ENCODE peak calls at places on chromosomes 6 and 20, in seven cellular contexts. A, L, P, E, W, M and N are unnamed samples.

GRCh38 chr6:133240511-133241087 is 558 bp upstream of the EYA4 start:
- DNase-seq in A (peak; percentile 21), L (peak; percentile 4), P (no peak), E (no peak), W (no peak), M (peak; percentile 75), N (no peak)

GRCh38 chr6:166005846-166006592 is 161.6 kb downstream of the TBXT start:
- DNase-seq in A (peak; percentile 74), L (peak; percentile 87), P (peak; percentile 32), E (no peak), W (peak; percentile 85), M (peak; percentile 94), N (peak; percentile 46)

GRCh38 chr6:78611886-78612480 is 255.4 kb upstream of the IRAK1BP1 start:
- DNase-seq in A (no peak), L (no peak), P (no peak), E (no peak), W (no peak), M (no peak), N (no peak)

GRCh38 chr6:137497722-137498463 is 3.7 kb upstream of the OLIG3 start:
- DNase-seq in A (no peak), L (no peak), P (no peak), E (no peak), W (no peak), M (no peak), N (peak; percentile 36)

GRCh38 chr6:23394699-23395098 is 731.3 kb upstream of the NRSN1 start:
- DNase-seq in A (no peak), L (no peak), P (no peak), E (no peak), W (no peak), M (peak; percentile 40), N (no peak)

GRCh38 chr6:14083262-14083661 is 34.3 kb upstream of the CD83 start:
- DNase-seq in A (no peak), L (no peak), P (no peak), E (no peak), W (no peak), M (no peak), N (no peak)

GRCh38 chr6:53154794-53155193 is 6.2 kb upstream of the GCM1 start:
- DNase-seq in A (no peak), L (no peak), P (no peak), E (no peak), W (no peak), M (no peak), N (no peak)

GRCh38 chr6:83183082-83183828 is 9.8 kb downstream of the PGM3 start:
- DNase-seq in A (peak; percentile 65), L (peak; percentile 96), P (no peak), E (peak; percentile 47), W (no peak), M (peak; percentile 98), N (no peak)

GRCh38 chr6:73691512-73691911 is 4.5 kb upstream of the CD109 start:
- DNase-seq in A (no peak), L (peak; percentile 26), P (no peak), E (no peak), W (no peak), M (peak; percentile 55), N (no peak)

GRCh38 chr6:1423578-1423977 is 34.2 kb downstream of the FOXF2 start:
- DNase-seq in A (no peak), L (no peak), P (no peak), E (no peak), W (no peak), M (no peak), N (no peak)

GRCh38 chr6:116253505-116254296 is at the start of gene TSPYL4:
- DNase-seq in A (peak; percentile 96), L (peak; percentile 97), P (peak; percentile 96), E (peak; percentile 91), W (peak; percentile 96), M (peak; percentile 97), N (peak; percentile 93)

GRCh38 chr6:114096553-114097172 is 125.7 kb upstream of the HDAC2 start:
- DNase-seq in A (peak; percentile 77), L (no peak), P (no peak), E (no peak), W (no peak), M (peak; percentile 28), N (no peak)

GRCh38 chr6:165746331-165746730 is 83.3 kb upstream of the PDE10A start:
- DNase-seq in A (no peak), L (no peak), P (no peak), E (no peak), W (no peak), M (no peak), N (no peak)

GRCh38 chr6:87244380-87244779 is 78.0 kb upstream of the SMIM8 start:
- DNase-seq in A (peak; percentile 20), L (no peak), P (no peak), E (no peak), W (no peak), M (peak; percentile 19), N (no peak)

GRCh38 chr6:142406131-142406530 is 104.3 kb downstream of the ADGRG6 start:
- DNase-seq in A (no peak), L (no peak), P (no peak), E (no peak), W (no peak), M (no peak), N (peak; percentile 27)

GRCh38 chr6:160431791-160432404 is 83.7 kb downstream of the SLC22A3 start:
- DNase-seq in A (peak; percentile 41), L (peak; percentile 30), P (no peak), E (no peak), W (no peak), M (no peak), N (no peak)

GRCh38 chr6:158703121-158703839 is 53.4 kb downstream of the SYTL3 start:
- DNase-seq in A (no peak), L (no peak), P (no peak), E (no peak), W (no peak), M (no peak), N (no peak)

GRCh38 chr20:49677777-49678758 is 35.6 kb downstream of the B4GALT5 start:
- DNase-seq in A (no peak), L (no peak), P (no peak), E (no peak), W (no peak), M (no peak), N (no peak)

GRCh38 chr6:152356659-152357058 is 280.5 kb downstream of the SYNE1 start:
- DNase-seq in A (peak; percentile 32), L (no peak), P (no peak), E (no peak), W (no peak), M (peak; percentile 47), N (no peak)

GRCh38 chr20:35465976-35466375 is 10.6 kb downstream of the CEP250 start:
- DNase-seq in A (no peak), L (no peak), P (no peak), E (no peak), W (peak; percentile 68), M (no peak), N (no peak)

GRCh38 chr6:136344420-136344819 is 54.8 kb upstream of the BCLAF1 start:
- DNase-seq in A (no peak), L (peak; percentile 73), P (no peak), E (peak; percentile 55), W (no peak), M (peak; percentile 86), N (no peak)

GRCh38 chr6:87274660-87275273 is 47.6 kb upstream of the SMIM8 start:
- DNase-seq in A (peak; percentile 18), L (peak; percentile 78), P (no peak), E (peak; percentile 51), W (no peak), M (peak; percentile 82), N (no peak)

GRCh38 chr6:21565431-21565830 is 28.1 kb upstream of the SOX4 start:
- DNase-seq in A (no peak), L (no peak), P (no peak), E (no peak), W (no peak), M (no peak), N (no peak)
- TF ChIP-seq CTCF in A (no peak), L (no peak), P (no peak), E (no peak), W (no peak), M (no peak), N (no peak)

DNA sequence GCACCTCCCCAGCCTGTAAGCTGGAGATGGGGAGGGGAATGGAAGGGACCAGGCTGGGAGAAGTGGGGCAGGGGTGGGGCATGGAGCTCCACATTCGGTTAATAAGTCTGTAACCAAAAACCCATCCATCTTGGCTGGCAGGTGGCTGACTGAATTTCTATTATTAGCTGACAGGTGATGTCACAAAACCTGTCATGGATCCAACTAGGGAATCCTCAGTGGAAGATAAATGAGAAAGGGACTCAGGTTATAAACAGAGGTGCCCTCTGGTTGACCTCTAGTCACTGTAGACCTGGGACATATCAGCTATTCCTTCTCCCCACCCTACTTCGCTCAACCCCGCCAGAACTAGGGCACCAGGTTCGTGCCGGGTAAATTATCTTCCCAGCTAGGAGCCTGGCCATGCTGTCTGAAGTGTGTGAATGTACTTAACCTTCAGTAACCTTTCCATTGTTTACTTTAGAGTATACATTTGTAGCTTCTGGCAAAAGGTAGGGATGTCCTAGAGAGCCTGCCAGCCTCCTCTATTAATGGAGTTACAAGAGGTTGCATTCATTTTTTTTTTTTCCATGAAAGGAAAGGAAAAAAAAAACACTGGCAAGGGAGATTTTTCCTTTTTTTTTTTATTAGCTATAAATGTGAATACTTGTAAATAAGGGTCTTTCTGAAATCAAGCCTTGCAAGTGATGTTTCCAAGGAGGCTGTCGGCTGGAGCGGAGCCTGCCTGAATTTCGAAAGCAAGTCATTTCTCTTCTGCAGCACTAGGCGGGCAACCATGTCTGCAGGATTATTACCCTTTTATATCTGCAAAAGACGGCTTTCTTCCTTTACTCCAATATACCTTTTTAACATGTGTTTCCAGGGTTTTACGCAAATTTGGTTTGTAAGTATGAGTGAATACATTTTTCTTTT is 135.9 kb downstream of the TMEM242 start:
- DNase-seq in A (peak; percentile 52), L (peak; percentile 36), P (no peak), E (no peak), W (no peak), M (no peak), N (no peak)
- H3K4me3 ChIP-seq in A (no peak overlapping the region), L (no peak overlapping the region), P (no peak overlapping the region), E (no peak overlapping the region), W (no peak overlapping the region), M (no peak overlapping the region), N (no peak overlapping the region)

GRCh38 chr6:107917468-107918375 is 40.3 kb downstream of the SEC63 start:
- DNase-seq in A (no peak), L (no peak), P (no peak), E (no peak), W (no peak), M (no peak), N (no peak)
- H3K9me3 ChIP-seq in A (peaks cover 6% of the 10 kb centered on the region), L (peaks cover 3% of the 10 kb centered on the region), P (no peaks in the 10 kb centered on the region), E (peaks cover 5% of the 10 kb centered on the region), W (peaks cover 5% of the 10 kb centered on the region), M (peaks cover 8% of the 10 kb centered on the region), N (peaks cover 8% of the 10 kb centered on the region)

DNA sequence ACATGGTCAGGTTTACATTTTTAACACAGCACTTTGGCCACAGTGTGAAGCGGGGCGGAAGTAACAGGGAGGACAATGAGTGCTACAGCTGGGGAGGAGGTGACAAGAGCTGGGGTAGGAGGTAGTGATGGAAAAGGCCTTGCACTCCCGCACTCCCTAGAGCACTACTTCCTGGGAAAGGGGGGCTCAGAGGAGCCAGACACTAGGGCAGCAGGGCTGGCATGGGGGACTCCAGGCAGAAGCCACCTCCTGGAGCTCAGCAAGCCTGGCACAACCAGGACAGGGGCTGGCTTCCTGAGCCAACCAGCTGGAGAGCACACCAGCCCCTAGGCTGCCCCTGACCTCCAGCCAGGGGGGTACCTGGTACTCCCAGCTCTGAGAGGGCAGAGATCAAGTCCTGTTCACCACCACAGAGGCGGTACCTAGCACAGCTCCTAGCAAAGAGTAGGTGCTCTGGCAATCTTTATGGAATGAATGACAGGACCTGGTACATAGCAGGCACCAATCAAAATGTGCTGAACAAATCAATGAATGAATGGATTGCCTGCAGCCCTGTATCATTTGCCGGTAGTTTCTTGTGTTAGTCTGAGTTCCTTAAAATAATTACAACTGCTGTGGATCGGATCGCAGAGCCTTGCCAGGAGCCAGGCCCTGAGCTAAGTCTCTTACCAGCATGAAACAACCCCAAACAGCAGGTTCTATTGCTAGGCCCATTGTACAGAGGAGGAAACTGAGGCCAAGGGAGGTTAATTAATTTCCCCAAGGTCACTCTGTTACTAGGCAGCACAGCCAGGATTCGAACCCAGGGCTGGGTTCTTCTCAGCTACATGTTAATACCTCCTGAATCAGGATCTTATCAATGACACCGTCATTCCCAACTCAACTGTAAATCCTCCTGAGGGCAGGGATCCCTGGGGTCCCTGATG is 15.5 kb downstream of the NOL4L start:
- DNase-seq in A (no peak), L (no peak), P (no peak), E (no peak), W (no peak), M (no peak), N (no peak)
- TF ChIP-seq CTCF in A (no peak), L (no peak), P (no peak), E (no peak), W (no peak), M (no peak), N (no peak)